ENCODE peak calls at places on chromosome 3, in nine cellular contexts. B, K, O, E, S, A, Z, J and H are unnamed samples.

GRCh38 chr3:38521391-38521987 is 25.3 kb downstream of the EXOG start:
- DNase-seq in B (peak), K (peak), O (peak), E (no peak), S (no peak), A (peak), Z (peak), J (peak), H (no peak)

GRCh38 chr3:89787485-89787884 is 680.1 kb downstream of the EPHA3 start:
- DNase-seq in B (no peak), K (no peak), O (peak), E (no peak), S (no peak), A (no peak), Z (no peak), J (no peak), H (no peak)

GRCh38 chr3:127037021-127037400 is 54.1 kb downstream of the PLXNA1 start:
- DNase-seq in B (no peak), K (no peak), O (no peak), E (no peak), S (no peak), A (no peak), Z (no peak), J (no peak), H (no peak)

GRCh38 chr3:44795197-44795596 is 33.6 kb downstream of the KIF15 start:
- DNase-seq in B (no peak), K (no peak), O (no peak), E (no peak), S (no peak), A (no peak), Z (no peak), J (no peak), H (no peak)

GRCh38 chr3:51711352-51712019 is 4.6 kb downstream of the GRM2 start:
- DNase-seq in B (no peak), K (no peak), O (no peak), E (peak), S (no peak), A (no peak), Z (no peak), J (no peak), H (no peak)

GRCh38 chr3:159513867-159514380 is 474.7 kb upstream of the IL12A start:
- DNase-seq in B (no peak), K (no peak), O (no peak), E (no peak), S (no peak), A (no peak), Z (no peak), J (no peak), H (no peak)

GRCh38 chr3:162721736-162722135 is 1225.1 kb downstream of the OTOL1 start:
- DNase-seq in B (no peak), K (no peak), O (no peak), E (no peak), S (no peak), A (no peak), Z (no peak), J (no peak), H (no peak)

GRCh38 chr3:122893754-122894668 is 99.1 kb downstream of the SLC49A4 start:
- DNase-seq in B (no peak), K (peak), O (no peak), E (no peak), S (no peak), A (no peak), Z (no peak), J (no peak), H (no peak)

GRCh38 chr3:141877911-141878310 is 1.5 kb downstream of the ATP1B3 start:
- DNase-seq in B (no peak), K (peak), O (peak), E (no peak), S (no peak), A (no peak), Z (no peak), J (no peak), H (no peak)

GRCh38 chr3:14537590-14538450 is 2.3 kb downstream of the GRIP2 start:
- DNase-seq in B (no peak), K (peak), O (no peak), E (no peak), S (no peak), A (no peak), Z (no peak), J (no peak), H (no peak)

GRCh38 chr3:113746955-113747718 is at the start of gene ATP6V1A:
- DNase-seq in B (peak), K (peak), O (no peak), E (peak), S (no peak), A (peak), Z (peak), J (peak), H (peak)

GRCh38 chr3:140585828-140586227 is 92.0 kb upstream of the TRIM42 start:
- DNase-seq in B (no peak), K (no peak), O (no peak), E (no peak), S (no peak), A (no peak), Z (no peak), J (no peak), H (no peak)

GRCh38 chr3:175737646-175738572 is 878.8 kb downstream of the NAALADL2 start:
- DNase-seq in B (no peak), K (no peak), O (no peak), E (no peak), S (no peak), A (no peak), Z (no peak), J (no peak), H (no peak)